ENCODE peak calls at places on chromosome 17, in eight cellular contexts. One of them, this sample, is unnamed.

GRCh38 chr17:44061446-44061845 is 5.0 kb downstream of the LSM12 start:
- DNase-seq in uterus: no peak
- DNase-seq in NCI-H1092 treated with DMSO at 0.1 percent for 48 hours: no peak
- DNase-seq in stomach: no peak
- DNase-seq in stimulated activated CD4-positive, alpha-beta T cell treated with anti-CD3 and anti-CD28 coated beads, Interleukin-2, amount 100 ng/mL, for 48 hours: no peak
- DNase-seq in naive thymus-derived CD4-positive, alpha-beta T cell: no peak
- DNase-seq in tibial nerve: no peak
- DNase-seq in adrenal gland: no peak
- DNase-seq in this sample: no peak

GRCh38 chr17:68704897-68705296 is 103.7 kb upstream of the FAM20A start:
- DNase-seq in stomach: no peak
- DNase-seq in uterus: no peak
- DNase-seq in stimulated activated CD4-positive, alpha-beta T cell treated with anti-CD3 and anti-CD28 coated beads, Interleukin-2, amount 100 ng/mL, for 48 hours: no peak
- DNase-seq in NCI-H1092 treated with DMSO at 0.1 percent for 48 hours: no peak
- DNase-seq in naive thymus-derived CD4-positive, alpha-beta T cell: no peak
- DNase-seq in adrenal gland: no peak
- DNase-seq in tibial nerve: no peak
- DNase-seq in this sample: no peak

GRCh38 chr17:14882131-14882530 is 383.0 kb downstream of the PMP22 start:
- DNase-seq in NCI-H1092 treated with DMSO at 0.1 percent for 48 hours: no peak
- DNase-seq in adrenal gland: no peak
- DNase-seq in tibial nerve: no peak
- DNase-seq in uterus: no peak
- DNase-seq in stomach: no peak
- DNase-seq in stimulated activated CD4-positive, alpha-beta T cell treated with anti-CD3 and anti-CD28 coated beads, Interleukin-2, amount 100 ng/mL, for 48 hours: no peak
- DNase-seq in naive thymus-derived CD4-positive, alpha-beta T cell: no peak
- DNase-seq in this sample: no peak

GRCh38 chr17:65158622-65159021 is 21.5 kb downstream of the RGS9 start:
- DNase-seq in tibial nerve: no peak
- DNase-seq in uterus: no peak
- DNase-seq in NCI-H1092 treated with DMSO at 0.1 percent for 48 hours: no peak
- DNase-seq in stimulated activated CD4-positive, alpha-beta T cell treated with anti-CD3 and anti-CD28 coated beads, Interleukin-2, amount 100 ng/mL, for 48 hours: no peak
- DNase-seq in stomach: no peak
- DNase-seq in naive thymus-derived CD4-positive, alpha-beta T cell: no peak
- DNase-seq in adrenal gland: no peak
- DNase-seq in this sample: no peak

GRCh38 chr17:6547336-6547735 is 9.0 kb downstream of the PITPNM3 start:
- DNase-seq in adrenal gland: no peak
- DNase-seq in NCI-H1092 treated with DMSO at 0.1 percent for 48 hours: no peak
- DNase-seq in uterus: no peak
- DNase-seq in tibial nerve: no peak
- DNase-seq in naive thymus-derived CD4-positive, alpha-beta T cell: no peak
- DNase-seq in stomach: no peak
- DNase-seq in stimulated activated CD4-positive, alpha-beta T cell treated with anti-CD3 and anti-CD28 coated beads, Interleukin-2, amount 100 ng/mL, for 48 hours: no peak
- DNase-seq in this sample: no peak

GRCh38 chr17:44076716-44077594 is 6.4 kb downstream of the G6PC3 start:
- DNase-seq in stomach: no peak
- DNase-seq in uterus: no peak
- DNase-seq in tibial nerve: no peak
- DNase-seq in naive thymus-derived CD4-positive, alpha-beta T cell: no peak
- DNase-seq in NCI-H1092 treated with DMSO at 0.1 percent for 48 hours: no peak
- DNase-seq in adrenal gland: no peak
- DNase-seq in stimulated activated CD4-positive, alpha-beta T cell treated with anti-CD3 and anti-CD28 coated beads, Interleukin-2, amount 100 ng/mL, for 48 hours: no peak
- DNase-seq in this sample: no peak

GRCh38 chr17:28950017-28950751 is 1.1 kb downstream of the PHF12 start:
- DNase-seq in stimulated activated CD4-positive, alpha-beta T cell treated with anti-CD3 and anti-CD28 coated beads, Interleukin-2, amount 100 ng/mL, for 48 hours: peak
- DNase-seq in naive thymus-derived CD4-positive, alpha-beta T cell: peak
- DNase-seq in uterus: peak
- DNase-seq in tibial nerve: no peak
- DNase-seq in adrenal gland: peak
- DNase-seq in NCI-H1092 treated with DMSO at 0.1 percent for 48 hours: peak
- DNase-seq in stomach: peak
- DNase-seq in this sample: peak

GRCh38 chr17:74427763-74428153 is 4.1 kb upstream of the GPRC5C start:
- DNase-seq in tibial nerve: no peak
- DNase-seq in uterus: no peak
- DNase-seq in NCI-H1092 treated with DMSO at 0.1 percent for 48 hours: no peak
- DNase-seq in naive thymus-derived CD4-positive, alpha-beta T cell: no peak
- DNase-seq in stimulated activated CD4-positive, alpha-beta T cell treated with anti-CD3 and anti-CD28 coated beads, Interleukin-2, amount 100 ng/mL, for 48 hours: no peak
- DNase-seq in adrenal gland: no peak
- DNase-seq in stomach: no peak
- DNase-seq in this sample: no peak

GRCh38 chr17:43755389-43755875 is 3.2 kb downstream of the SOST start:
- DNase-seq in stimulated activated CD4-positive, alpha-beta T cell treated with anti-CD3 and anti-CD28 coated beads, Interleukin-2, amount 100 ng/mL, for 48 hours: peak
- DNase-seq in naive thymus-derived CD4-positive, alpha-beta T cell: no peak
- DNase-seq in tibial nerve: no peak
- DNase-seq in adrenal gland: no peak
- DNase-seq in uterus: no peak
- DNase-seq in stomach: no peak
- DNase-seq in NCI-H1092 treated with DMSO at 0.1 percent for 48 hours: no peak
- DNase-seq in this sample: peak

GRCh38 chr17:58329035-58329807 is 626 bp upstream of the TSPOAP1 start:
- DNase-seq in NCI-H1092 treated with DMSO at 0.1 percent for 48 hours: no peak
- DNase-seq in uterus: no peak
- DNase-seq in naive thymus-derived CD4-positive, alpha-beta T cell: peak
- DNase-seq in stomach: peak
- DNase-seq in tibial nerve: no peak
- DNase-seq in adrenal gland: peak
- DNase-seq in stimulated activated CD4-positive, alpha-beta T cell treated with anti-CD3 and anti-CD28 coated beads, Interleukin-2, amount 100 ng/mL, for 48 hours: peak
- DNase-seq in this sample: no peak

GRCh38 chr17:40415390-40415789 is 2.3 kb downstream of the TOP2A start:
- DNase-seq in naive thymus-derived CD4-positive, alpha-beta T cell: peak
- DNase-seq in tibial nerve: no peak
- DNase-seq in stomach: no peak
- DNase-seq in NCI-H1092 treated with DMSO at 0.1 percent for 48 hours: peak
- DNase-seq in adrenal gland: no peak
- DNase-seq in stimulated activated CD4-positive, alpha-beta T cell treated with anti-CD3 and anti-CD28 coated beads, Interleukin-2, amount 100 ng/mL, for 48 hours: no peak
- DNase-seq in uterus: no peak
- DNase-seq in this sample: no peak

GRCh38 chr17:750431-751037 is 1.5 kb downstream of the GEMIN4 start:
- DNase-seq in tibial nerve: no peak
- DNase-seq in stimulated activated CD4-positive, alpha-beta T cell treated with anti-CD3 and anti-CD28 coated beads, Interleukin-2, amount 100 ng/mL, for 48 hours: no peak
- DNase-seq in naive thymus-derived CD4-positive, alpha-beta T cell: no peak
- DNase-seq in adrenal gland: no peak
- DNase-seq in stomach: no peak
- DNase-seq in NCI-H1092 treated with DMSO at 0.1 percent for 48 hours: no peak
- DNase-seq in uterus: no peak
- DNase-seq in this sample: no peak

GRCh38 chr17:51120357-51120738 is 320 bp downstream of the SPAG9 start:
- DNase-seq in stimulated activated CD4-positive, alpha-beta T cell treated with anti-CD3 and anti-CD28 coated beads, Interleukin-2, amount 100 ng/mL, for 48 hours: no peak
- DNase-seq in uterus: no peak
- DNase-seq in tibial nerve: no peak
- DNase-seq in NCI-H1092 treated with DMSO at 0.1 percent for 48 hours: peak
- DNase-seq in adrenal gland: peak
- DNase-seq in stomach: peak
- DNase-seq in naive thymus-derived CD4-positive, alpha-beta T cell: no peak
- DNase-seq in this sample: peak

GRCh38 chr17:77641718-77642117 is 316.8 kb upstream of the TNRC6C start:
- DNase-seq in adrenal gland: no peak
- DNase-seq in stomach: no peak
- DNase-seq in stimulated activated CD4-positive, alpha-beta T cell treated with anti-CD3 and anti-CD28 coated beads, Interleukin-2, amount 100 ng/mL, for 48 hours: no peak
- DNase-seq in tibial nerve: no peak
- DNase-seq in uterus: no peak
- DNase-seq in NCI-H1092 treated with DMSO at 0.1 percent for 48 hours: no peak
- DNase-seq in naive thymus-derived CD4-positive, alpha-beta T cell: no peak
- DNase-seq in this sample: no peak

GRCh38 chr17:45768000-45768399 is 16.1 kb upstream of the CRHR1 start:
- DNase-seq in uterus: no peak
- DNase-seq in stomach: no peak
- DNase-seq in tibial nerve: no peak
- DNase-seq in NCI-H1092 treated with DMSO at 0.1 percent for 48 hours: no peak
- DNase-seq in adrenal gland: no peak
- DNase-seq in stimulated activated CD4-positive, alpha-beta T cell treated with anti-CD3 and anti-CD28 coated beads, Interleukin-2, amount 100 ng/mL, for 48 hours: no peak
- DNase-seq in naive thymus-derived CD4-positive, alpha-beta T cell: no peak
- DNase-seq in this sample: no peak

GRCh38 chr17:45936610-45937009 is 42.3 kb downstream of the MAPT start:
- DNase-seq in tibial nerve: no peak
- DNase-seq in naive thymus-derived CD4-positive, alpha-beta T cell: no peak
- DNase-seq in NCI-H1092 treated with DMSO at 0.1 percent for 48 hours: peak
- DNase-seq in adrenal gland: no peak
- DNase-seq in stomach: no peak
- DNase-seq in uterus: no peak
- DNase-seq in stimulated activated CD4-positive, alpha-beta T cell treated with anti-CD3 and anti-CD28 coated beads, Interleukin-2, amount 100 ng/mL, for 48 hours: no peak
- DNase-seq in this sample: no peak

GRCh38 chr17:48044851-48045250 is 3.3 kb upstream of the NFE2L1 start:
- DNase-seq in NCI-H1092 treated with DMSO at 0.1 percent for 48 hours: no peak
- DNase-seq in tibial nerve: no peak
- DNase-seq in stimulated activated CD4-positive, alpha-beta T cell treated with anti-CD3 and anti-CD28 coated beads, Interleukin-2, amount 100 ng/mL, for 48 hours: no peak
- DNase-seq in uterus: no peak
- DNase-seq in naive thymus-derived CD4-positive, alpha-beta T cell: no peak
- DNase-seq in adrenal gland: no peak
- DNase-seq in stomach: no peak
- DNase-seq in this sample: no peak

GRCh38 chr17:75271955-75272847 is 1.2 kb upstream of the MIF4GD start:
- DNase-seq in NCI-H1092 treated with DMSO at 0.1 percent for 48 hours: no peak
- DNase-seq in stimulated activated CD4-positive, alpha-beta T cell treated with anti-CD3 and anti-CD28 coated beads, Interleukin-2, amount 100 ng/mL, for 48 hours: no peak
- DNase-seq in adrenal gland: peak
- DNase-seq in naive thymus-derived CD4-positive, alpha-beta T cell: no peak
- DNase-seq in tibial nerve: no peak
- DNase-seq in uterus: peak
- DNase-seq in stomach: no peak
- DNase-seq in this sample: peak

GRCh38 chr17:59838196-59838911 is 54.4 kb downstream of the TUBD1 start:
- DNase-seq in stimulated activated CD4-positive, alpha-beta T cell treated with anti-CD3 and anti-CD28 coated beads, Interleukin-2, amount 100 ng/mL, for 48 hours: no peak
- DNase-seq in tibial nerve: no peak
- DNase-seq in naive thymus-derived CD4-positive, alpha-beta T cell: no peak
- DNase-seq in stomach: no peak
- DNase-seq in NCI-H1092 treated with DMSO at 0.1 percent for 48 hours: no peak
- DNase-seq in adrenal gland: no peak
- DNase-seq in uterus: no peak
- DNase-seq in this sample: no peak

GRCh38 chr17:80116923-80117380 is 15.6 kb downstream of the GAA start:
- DNase-seq in stimulated activated CD4-positive, alpha-beta T cell treated with anti-CD3 and anti-CD28 coated beads, Interleukin-2, amount 100 ng/mL, for 48 hours: no peak
- DNase-seq in NCI-H1092 treated with DMSO at 0.1 percent for 48 hours: no peak
- DNase-seq in tibial nerve: no peak
- DNase-seq in uterus: no peak
- DNase-seq in naive thymus-derived CD4-positive, alpha-beta T cell: no peak
- DNase-seq in adrenal gland: no peak
- DNase-seq in stomach: no peak
- DNase-seq in this sample: peak

GRCh38 chr17:73634629-73635028 is 9.6 kb downstream of the SDK2 start:
- DNase-seq in tibial nerve: no peak
- DNase-seq in stomach: no peak
- DNase-seq in uterus: no peak
- DNase-seq in stimulated activated CD4-positive, alpha-beta T cell treated with anti-CD3 and anti-CD28 coated beads, Interleukin-2, amount 100 ng/mL, for 48 hours: no peak
- DNase-seq in adrenal gland: no peak
- DNase-seq in naive thymus-derived CD4-positive, alpha-beta T cell: no peak
- DNase-seq in NCI-H1092 treated with DMSO at 0.1 percent for 48 hours: peak
- DNase-seq in this sample: no peak

GRCh38 chr17:81524865-81525159 is 3.4 kb upstream of the FSCN2 start:
- DNase-seq in naive thymus-derived CD4-positive, alpha-beta T cell: no peak
- DNase-seq in stimulated activated CD4-positive, alpha-beta T cell treated with anti-CD3 and anti-CD28 coated beads, Interleukin-2, amount 100 ng/mL, for 48 hours: no peak
- DNase-seq in adrenal gland: no peak
- DNase-seq in uterus: no peak
- DNase-seq in tibial nerve: no peak
- DNase-seq in NCI-H1092 treated with DMSO at 0.1 percent for 48 hours: no peak
- DNase-seq in stomach: no peak
- DNase-seq in this sample: no peak

GRCh38 chr17:50151041-50151936 is 812 bp upstream of the PPP1R9B start:
- DNase-seq in naive thymus-derived CD4-positive, alpha-beta T cell: peak
- DNase-seq in NCI-H1092 treated with DMSO at 0.1 percent for 48 hours: peak
- DNase-seq in adrenal gland: peak
- DNase-seq in tibial nerve: peak
- DNase-seq in uterus: peak
- DNase-seq in stomach: peak
- DNase-seq in stimulated activated CD4-positive, alpha-beta T cell treated with anti-CD3 and anti-CD28 coated beads, Interleukin-2, amount 100 ng/mL, for 48 hours: peak
- DNase-seq in this sample: peak

GRCh38 chr17:17315142-17315821 is 12.1 kb downstream of the NT5M start:
- DNase-seq in stomach: peak
- DNase-seq in naive thymus-derived CD4-positive, alpha-beta T cell: no peak
- DNase-seq in uterus: no peak
- DNase-seq in stimulated activated CD4-positive, alpha-beta T cell treated with anti-CD3 and anti-CD28 coated beads, Interleukin-2, amount 100 ng/mL, for 48 hours: no peak
- DNase-seq in adrenal gland: no peak
- DNase-seq in tibial nerve: no peak
- DNase-seq in NCI-H1092 treated with DMSO at 0.1 percent for 48 hours: peak
- DNase-seq in this sample: no peak

GRCh38 chr17:76262732-76263344 is 2.3 kb upstream of the UBALD2 start:
- DNase-seq in tibial nerve: no peak
- DNase-seq in uterus: no peak
- DNase-seq in naive thymus-derived CD4-positive, alpha-beta T cell: no peak
- DNase-seq in NCI-H1092 treated with DMSO at 0.1 percent for 48 hours: no peak
- DNase-seq in stimulated activated CD4-positive, alpha-beta T cell treated with anti-CD3 and anti-CD28 coated beads, Interleukin-2, amount 100 ng/mL, for 48 hours: no peak
- DNase-seq in adrenal gland: no peak
- DNase-seq in stomach: peak
- DNase-seq in this sample: no peak

GRCh38 chr17:66647391-66647983 is 187.4 kb upstream of the CACNG5 start:
- DNase-seq in adrenal gland: no peak
- DNase-seq in stimulated activated CD4-positive, alpha-beta T cell treated with anti-CD3 and anti-CD28 coated beads, Interleukin-2, amount 100 ng/mL, for 48 hours: no peak
- DNase-seq in stomach: no peak
- DNase-seq in NCI-H1092 treated with DMSO at 0.1 percent for 48 hours: no peak
- DNase-seq in tibial nerve: no peak
- DNase-seq in naive thymus-derived CD4-positive, alpha-beta T cell: no peak
- DNase-seq in uterus: no peak
- DNase-seq in this sample: no peak

GRCh38 chr17:15659663-15660062 is 24.4 kb downstream of the TRIM16 start:
- DNase-seq in stimulated activated CD4-positive, alpha-beta T cell treated with anti-CD3 and anti-CD28 coated beads, Interleukin-2, amount 100 ng/mL, for 48 hours: no peak
- DNase-seq in stomach: peak
- DNase-seq in uterus: no peak
- DNase-seq in adrenal gland: peak
- DNase-seq in naive thymus-derived CD4-positive, alpha-beta T cell: no peak
- DNase-seq in tibial nerve: no peak
- DNase-seq in NCI-H1092 treated with DMSO at 0.1 percent for 48 hours: no peak
- DNase-seq in this sample: no peak

GRCh38 chr17:78365561-78366108 is 5.8 kb upstream of the SOCS3 start:
- DNase-seq in NCI-H1092 treated with DMSO at 0.1 percent for 48 hours: no peak
- DNase-seq in tibial nerve: no peak
- DNase-seq in stomach: no peak
- DNase-seq in stimulated activated CD4-positive, alpha-beta T cell treated with anti-CD3 and anti-CD28 coated beads, Interleukin-2, amount 100 ng/mL, for 48 hours: no peak
- DNase-seq in naive thymus-derived CD4-positive, alpha-beta T cell: no peak
- DNase-seq in uterus: no peak
- DNase-seq in adrenal gland: no peak
- DNase-seq in this sample: no peak

GRCh38 chr17:61583242-61583641 is 7.8 kb downstream of the NACA2 start:
- DNase-seq in uterus: no peak
- DNase-seq in stomach: no peak
- DNase-seq in naive thymus-derived CD4-positive, alpha-beta T cell: no peak
- DNase-seq in tibial nerve: no peak
- DNase-seq in NCI-H1092 treated with DMSO at 0.1 percent for 48 hours: peak
- DNase-seq in adrenal gland: no peak
- DNase-seq in stimulated activated CD4-positive, alpha-beta T cell treated with anti-CD3 and anti-CD28 coated beads, Interleukin-2, amount 100 ng/mL, for 48 hours: no peak
- DNase-seq in this sample: no peak

GRCh38 chr17:82930043-82930923 is 90.5 kb upstream of the ZNF750 start:
- DNase-seq in adrenal gland: no peak
- DNase-seq in stimulated activated CD4-positive, alpha-beta T cell treated with anti-CD3 and anti-CD28 coated beads, Interleukin-2, amount 100 ng/mL, for 48 hours: no peak
- DNase-seq in uterus: peak
- DNase-seq in tibial nerve: no peak
- DNase-seq in naive thymus-derived CD4-positive, alpha-beta T cell: no peak
- DNase-seq in NCI-H1092 treated with DMSO at 0.1 percent for 48 hours: no peak
- DNase-seq in stomach: no peak
- DNase-seq in this sample: no peak

GRCh38 chr17:10073026-10073425 is 125.4 kb downstream of the GAS7 start:
- DNase-seq in uterus: peak
- DNase-seq in adrenal gland: no peak
- DNase-seq in stomach: no peak
- DNase-seq in tibial nerve: no peak
- DNase-seq in naive thymus-derived CD4-positive, alpha-beta T cell: no peak
- DNase-seq in stimulated activated CD4-positive, alpha-beta T cell treated with anti-CD3 and anti-CD28 coated beads, Interleukin-2, amount 100 ng/mL, for 48 hours: no peak
- DNase-seq in NCI-H1092 treated with DMSO at 0.1 percent for 48 hours: no peak
- DNase-seq in this sample: no peak

GRCh38 chr17:48578616-48579560 is 738 bp upstream of the HOXB4 start:
- DNase-seq in naive thymus-derived CD4-positive, alpha-beta T cell: no peak
- DNase-seq in stimulated activated CD4-positive, alpha-beta T cell treated with anti-CD3 and anti-CD28 coated beads, Interleukin-2, amount 100 ng/mL, for 48 hours: no peak
- DNase-seq in uterus: no peak
- DNase-seq in tibial nerve: no peak
- DNase-seq in NCI-H1092 treated with DMSO at 0.1 percent for 48 hours: no peak
- DNase-seq in adrenal gland: no peak
- DNase-seq in stomach: no peak
- DNase-seq in this sample: no peak